ENCODE peak calls at places on chromosome 22, in eight cellular contexts. O is cardiac muscle cell; Y is CD8-positive, alpha-beta T cell; J is astrocyte; R is effector memory CD4-positive, alpha-beta T cell; X is CD8-positive, alpha-beta memory T cell; H is fibroblast of lung; A is BJ. E is an unnamed sample.

GRCh38 chr22:40218723-40219294 is 41.1 kb downstream of the TNRC6B start:
- DNase-seq in Y (peak; percentile 11), J (no peak), R (no peak), X (no peak), O (no peak), A (no peak), H (no peak), E (no peak)

GRCh38 chr22:40463017-40463631 is 92.7 kb downstream of the SGSM3 start:
- DNase-seq in R (peak; percentile 7), H (no peak), A (no peak), X (peak; percentile 2), Y (peak; percentile 69), O (no peak), J (no peak), E (no peak)

GRCh38 chr22:17592201-17592600 is 28.9 kb downstream of the SLC25A18 start:
- DNase-seq in X (no peak), O (no peak), H (no peak), R (no peak), Y (no peak), J (no peak), A (no peak), E (no peak)

GRCh38 chr22:44096736-44097135 is 72.6 kb downstream of the PARVB start:
- DNase-seq in J (no peak), R (no peak), X (no peak), O (no peak), A (no peak), H (no peak), Y (no peak), E (peak; percentile 37)

GRCh38 chr22:41940853-41941765 is 5.8 kb downstream of the CENPM start:
- DNase-seq in J (peak; percentile 64), Y (peak; percentile 92), H (peak; percentile 96), R (peak; percentile 70), A (no peak), X (peak; percentile 80), O (peak; percentile 86), E (peak; percentile 92)

GRCh38 chr22:43424865-43425630 is 13.2 kb downstream of the MPPED1 start:
- DNase-seq in H (no peak), O (no peak), A (no peak), X (no peak), Y (no peak), J (no peak), R (no peak), E (no peak)

GRCh38 chr22:40451230-40451629 is 80.8 kb downstream of the SGSM3 start:
- DNase-seq in J (no peak), R (no peak), A (no peak), O (no peak), X (no peak), H (no peak), Y (peak; percentile 72), E (no peak)

GRCh38 chr22:44723801-44724200 is 21.8 kb downstream of the PRR5 start:
- DNase-seq in A (no peak), O (no peak), Y (no peak), J (no peak), H (peak; percentile 46), R (no peak), X (no peak), E (no peak)

GRCh38 chr22:44669725-44670027 is 32.3 kb upstream of the PRR5 start:
- DNase-seq in O (peak; percentile 47), H (no peak), Y (no peak), J (no peak), A (no peak), R (no peak), X (no peak), E (peak; percentile 34)

GRCh38 chr22:24592846-24593809 is at the start of gene LRRC75B:
- DNase-seq in J (peak; percentile 77), R (no peak), O (peak; percentile 92), A (peak; percentile 19), H (peak; percentile 88), Y (no peak), X (no peak), E (peak; percentile 94)

GRCh38 chr22:44181912-44182590 is 1.3 kb downstream of the PARVG start:
- DNase-seq in R (no peak), J (no peak), A (no peak), Y (no peak), O (no peak), X (peak; percentile 18), H (no peak), E (peak; percentile 51)

GRCh38 chr22:50730941-50731661 is 6.9 kb upstream of the ACR start:
- DNase-seq in O (no peak), H (no peak), J (no peak), Y (no peak), X (no peak), R (no peak), A (no peak), E (peak; percentile 69)

GRCh38 chr22:37244114-37244921 is at the start of gene RAC2:
- DNase-seq in O (peak; percentile 31), R (peak; percentile 78), J (peak; percentile 39), Y (peak; percentile 93), X (peak; percentile 85), H (peak; percentile 41), A (no peak), E (peak; percentile 88)

GRCh38 chr22:36417281-36417686 is 29.5 kb upstream of the MYH9 start:
- DNase-seq in H (peak; percentile 38), Y (no peak), A (no peak), R (no peak), J (peak; percentile 64), X (no peak), O (no peak), E (no peak)

GRCh38 chr22:25627271-25627848 is 62.9 kb downstream of the GRK3 start:
- DNase-seq in X (no peak), J (peak; percentile 76), A (peak; percentile 7), H (no peak), O (no peak), Y (no peak), R (no peak), E (no peak)

DNA sequence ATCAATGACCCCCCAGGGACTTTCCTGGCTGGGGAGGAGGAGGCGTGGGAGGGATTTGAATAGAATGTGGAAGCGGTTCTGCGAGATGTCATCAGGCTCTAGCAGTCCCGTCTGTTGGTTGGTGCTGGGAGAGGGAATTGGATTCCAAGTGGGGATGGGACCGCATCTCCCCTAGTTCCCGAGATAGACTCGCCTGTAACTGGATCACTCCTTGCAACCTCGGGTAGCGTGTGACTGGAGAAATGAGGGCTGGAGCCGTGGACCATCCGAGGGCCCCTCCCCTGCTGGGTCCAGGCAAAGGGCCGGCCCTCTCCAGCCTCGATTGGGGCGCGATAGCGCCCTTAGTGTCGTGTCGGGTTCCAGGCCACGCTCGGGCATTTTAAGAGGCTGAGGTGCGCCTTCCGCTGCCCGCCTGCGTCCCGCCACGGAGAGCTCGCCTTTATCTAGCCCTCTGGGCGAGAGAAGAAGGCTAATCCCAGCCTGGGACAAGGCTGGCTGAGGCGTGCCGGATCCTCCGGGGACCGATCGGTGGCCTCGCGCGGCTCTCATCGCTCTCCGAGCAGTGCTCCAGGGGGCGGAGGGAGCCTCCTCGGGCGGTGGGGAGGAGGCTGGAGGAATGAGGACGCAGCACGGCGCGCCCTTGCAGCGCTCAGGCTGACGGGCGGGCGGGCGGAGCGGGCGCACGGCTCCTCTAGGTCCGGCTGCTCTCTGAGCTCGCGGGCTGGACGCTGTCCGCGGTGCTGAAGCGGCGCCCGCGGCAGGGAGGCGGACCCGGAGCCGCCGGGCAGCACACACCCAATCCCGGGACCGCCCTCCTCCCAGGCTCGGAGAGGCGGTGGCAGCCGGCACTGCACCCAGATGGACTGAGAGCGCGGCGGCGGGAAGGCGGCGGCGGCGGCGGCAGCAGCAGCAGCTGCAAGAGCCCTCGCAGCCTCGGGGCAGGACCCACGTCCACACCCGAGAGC is 107.8 kb downstream of the OSBP2 start:
- DNase-seq in R (peak; percentile 3), A (peak; percentile 46), H (peak; percentile 90), O (peak; percentile 95), Y (peak; percentile 69), J (peak; percentile 81), X (peak; percentile 22), E (peak; percentile 89)
- H3K4me3 ChIP-seq in R (no peak overlapping the region), A (peak overlapping the region; percentile 27), H (peak overlapping the region; percentile 25), O (no peak overlapping the region), Y (no peak overlapping the region), J (peak overlapping the region; percentile 35), X (no peak overlapping the region), E (no peak overlapping the region)

DNA sequence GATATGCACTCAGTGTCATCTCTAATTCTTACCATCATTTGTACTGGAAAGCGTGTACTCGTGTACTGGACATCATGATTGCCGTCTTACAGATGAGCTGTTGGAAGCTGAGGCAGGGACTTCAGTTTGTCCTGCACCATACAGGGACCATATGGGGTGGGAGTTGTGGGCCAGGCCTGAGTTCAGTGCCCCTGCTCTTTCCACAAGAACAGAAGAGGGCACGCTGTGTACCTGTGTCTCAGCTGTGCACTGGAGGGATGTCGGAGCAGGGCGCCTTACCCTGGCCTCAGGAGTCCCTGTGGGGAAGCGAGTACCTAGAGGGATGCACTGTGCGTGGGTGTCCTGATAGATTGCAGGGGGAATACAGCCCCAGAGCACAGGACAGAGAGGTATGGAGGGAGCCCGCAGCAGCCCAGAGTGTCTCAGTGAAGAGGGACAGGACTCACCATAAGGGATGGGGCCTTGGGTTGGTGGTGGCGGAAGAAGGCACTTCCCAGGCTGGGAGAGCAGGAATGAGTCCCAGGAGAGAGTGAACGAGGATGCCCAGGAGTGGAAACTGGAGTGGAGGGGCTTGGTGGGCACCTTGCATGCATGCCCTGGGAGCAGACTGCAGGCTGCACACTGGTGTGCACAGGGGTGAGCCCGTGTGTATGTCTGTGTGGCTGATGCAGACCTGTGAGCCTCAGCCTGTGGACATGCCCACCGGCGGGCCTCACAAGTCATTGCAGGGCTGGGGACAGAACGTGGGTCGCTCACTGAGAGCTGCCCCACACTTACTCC is 329.7 kb downstream of the TBC1D22A start:
- DNase-seq in Y (no peak), X (no peak), O (no peak), R (no peak), J (no peak), H (no peak), A (no peak), E (no peak)
- H3K27me3 ChIP-seq in Y (no peaks in the 10 kb centered on the region), X (no peaks in the 10 kb centered on the region), O (no peaks in the 10 kb centered on the region), R (no peaks in the 10 kb centered on the region), J (no peaks in the 10 kb centered on the region), H (no peaks in the 10 kb centered on the region), A (no peaks in the 10 kb centered on the region), E (no peaks in the 10 kb centered on the region)

GRCh38 chr22:19578180-19579004 is 54.2 kb upstream of the CLDN5 start:
- DNase-seq in X (no peak), A (no peak), R (no peak), H (no peak), J (no peak), Y (no peak), O (no peak), E (no peak)

GRCh38 chr22:19574247-19574646 is 50.0 kb upstream of the CLDN5 start:
- DNase-seq in X (no peak), A (no peak), J (no peak), H (no peak), R (no peak), O (no peak), Y (no peak), E (no peak)

GRCh38 chr22:19577422-19577966 is 53.3 kb upstream of the CLDN5 start:
- DNase-seq in O (peak; percentile 11), Y (no peak), H (no peak), R (no peak), X (no peak), A (no peak), J (no peak), E (no peak)

GRCh38 chr22:19579113-19579811 is 55.1 kb upstream of the CLDN5 start:
- DNase-seq in X (no peak), O (no peak), Y (peak; percentile 50), R (no peak), H (peak; percentile 4), A (no peak), J (no peak), E (no peak)

GRCh38 chr22:19576460-19577421 is 52.5 kb upstream of the CLDN5 start:
- DNase-seq in A (no peak), R (no peak), O (no peak), J (peak; percentile 55), H (peak; percentile 15), Y (peak; percentile 55), X (no peak), E (no peak)
- H3K4me3 ChIP-seq in A (no peak overlapping the region), R (no peak overlapping the region), O (no peak overlapping the region), J (no peak overlapping the region), H (no peak overlapping the region), Y (no peak overlapping the region), X (no peak overlapping the region), E (no peak overlapping the region)

GRCh38 chr22:49305215-49305965 is 522.3 kb downstream of the BRD1 start:
- DNase-seq in J (no peak), O (peak; percentile 78), R (no peak), A (no peak), H (no peak), X (peak; percentile 31), Y (peak; percentile 78), E (peak; percentile 77)
- H3K27me3 ChIP-seq in J (no peaks in the 10 kb centered on the region), O (no peaks in the 10 kb centered on the region), R (peaks cover 8% of the 10 kb centered on the region), A (no peaks in the 10 kb centered on the region), H (no peaks in the 10 kb centered on the region), X (no peaks in the 10 kb centered on the region), Y (no peaks in the 10 kb centered on the region), E (no peaks in the 10 kb centered on the region)